ENCODE peak calls at places on chromosome 16, in eight cellular contexts. One of them, this sample, is unnamed.

GRCh38 chr16:73095142-73095791 is 47.3 kb upstream of the ZFHX3 start:
- DNase-seq in NCI-H774: no peak
- DNase-seq in MCF 10A: peak; percentile 22
- DNase-seq in caudate nucleus: no peak
- DNase-seq in posterior cingulate gyrus: no peak
- DNase-seq in amniotic stem cell: no peak
- DNase-seq in A172: no peak
- DNase-seq in ovary: no peak
- DNase-seq in this sample: no peak

GRCh38 chr16:21654881-21655280 is 2.5 kb upstream of the IGSF6 start:
- DNase-seq in posterior cingulate gyrus: no peak
- DNase-seq in MCF 10A: no peak
- DNase-seq in ovary: no peak
- DNase-seq in caudate nucleus: no peak
- DNase-seq in A172: no peak
- DNase-seq in amniotic stem cell: no peak
- DNase-seq in NCI-H774: no peak
- DNase-seq in this sample: no peak

GRCh38 chr16:57600048-57600835 is 28.2 kb upstream of the ADGRG1 start:
- DNase-seq in A172: peak; percentile 42
- DNase-seq in MCF 10A: peak; percentile 70
- DNase-seq in caudate nucleus: no peak
- DNase-seq in amniotic stem cell: no peak
- DNase-seq in NCI-H774: peak; percentile 23
- DNase-seq in posterior cingulate gyrus: no peak
- DNase-seq in ovary: no peak
- DNase-seq in this sample: peak; percentile 76

GRCh38 chr16:87390641-87391323 is 1.4 kb upstream of the MAP1LC3B start:
- DNase-seq in ovary: peak; percentile 57
- DNase-seq in amniotic stem cell: no peak
- DNase-seq in MCF 10A: no peak
- DNase-seq in caudate nucleus: no peak
- DNase-seq in posterior cingulate gyrus: no peak
- DNase-seq in NCI-H774: no peak
- DNase-seq in A172: no peak
- DNase-seq in this sample: peak; percentile 71

GRCh38 chr16:81096715-81097208 is 567 bp upstream of the GCSH start:
- DNase-seq in ovary: peak; percentile 37
- DNase-seq in amniotic stem cell: no peak
- DNase-seq in A172: no peak
- DNase-seq in posterior cingulate gyrus: no peak
- DNase-seq in NCI-H774: no peak
- DNase-seq in MCF 10A: no peak
- DNase-seq in caudate nucleus: no peak
- DNase-seq in this sample: no peak

GRCh38 chr16:84826558-84826941 is 6.8 kb downstream of the CRISPLD2 start:
- DNase-seq in A172: no peak
- DNase-seq in caudate nucleus: no peak
- DNase-seq in posterior cingulate gyrus: no peak
- DNase-seq in ovary: peak; percentile 81
- DNase-seq in NCI-H774: no peak
- DNase-seq in MCF 10A: no peak
- DNase-seq in amniotic stem cell: no peak
- DNase-seq in this sample: peak; percentile 88

GRCh38 chr16:84715854-84716253 is 16.1 kb downstream of the USP10 start:
- DNase-seq in MCF 10A: no peak
- DNase-seq in ovary: no peak
- DNase-seq in A172: no peak
- DNase-seq in NCI-H774: no peak
- DNase-seq in amniotic stem cell: no peak
- DNase-seq in posterior cingulate gyrus: no peak
- DNase-seq in caudate nucleus: no peak
- DNase-seq in this sample: no peak

GRCh38 chr16:47132310-47132709 is 11.4 kb downstream of the NETO2 start:
- DNase-seq in ovary: no peak
- DNase-seq in posterior cingulate gyrus: no peak
- DNase-seq in A172: no peak
- DNase-seq in MCF 10A: no peak
- DNase-seq in NCI-H774: no peak
- DNase-seq in amniotic stem cell: no peak
- DNase-seq in caudate nucleus: no peak
- DNase-seq in this sample: no peak

GRCh38 chr16:67428146-67428731 is 2.7 kb upstream of the HSD11B2 start:
- DNase-seq in amniotic stem cell: peak; percentile 7
- DNase-seq in MCF 10A: peak; percentile 73
- DNase-seq in posterior cingulate gyrus: no peak
- DNase-seq in A172: no peak
- DNase-seq in ovary: peak; percentile 87
- DNase-seq in caudate nucleus: no peak
- DNase-seq in NCI-H774: peak; percentile 19
- DNase-seq in this sample: peak; percentile 88

GRCh38 chr16:52552643-52553042 is 5.7 kb upstream of the TOX3 start:
- DNase-seq in ovary: no peak
- DNase-seq in caudate nucleus: no peak
- DNase-seq in MCF 10A: peak; percentile 34
- DNase-seq in A172: no peak
- DNase-seq in amniotic stem cell: no peak
- DNase-seq in posterior cingulate gyrus: no peak
- DNase-seq in NCI-H774: peak; percentile 82
- DNase-seq in this sample: no peak

GRCh38 chr16:49931931-49932330 is 76.0 kb upstream of the ZNF423 start:
- DNase-seq in ovary: no peak
- DNase-seq in A172: no peak
- DNase-seq in posterior cingulate gyrus: no peak
- DNase-seq in NCI-H774: no peak
- DNase-seq in amniotic stem cell: no peak
- DNase-seq in caudate nucleus: no peak
- DNase-seq in MCF 10A: no peak
- DNase-seq in this sample: no peak

GRCh38 chr16:69567031-69567680 is 1.4 kb downstream of the NFAT5 start:
- DNase-seq in posterior cingulate gyrus: no peak
- DNase-seq in MCF 10A: peak; percentile 65
- DNase-seq in NCI-H774: no peak
- DNase-seq in A172: peak; percentile 32
- DNase-seq in ovary: no peak
- DNase-seq in caudate nucleus: no peak
- DNase-seq in amniotic stem cell: no peak
- DNase-seq in this sample: no peak

GRCh38 chr16:35364263-35364662 is 1904.9 kb downstream of the TP53TG3F start:
- DNase-seq in posterior cingulate gyrus: no peak
- DNase-seq in MCF 10A: peak; percentile 84
- DNase-seq in NCI-H774: no peak
- DNase-seq in ovary: no peak
- DNase-seq in A172: no peak
- DNase-seq in amniotic stem cell: no peak
- DNase-seq in caudate nucleus: no peak
- DNase-seq in this sample: no peak

GRCh38 chr16:54538241-54538640 is 251.7 kb upstream of the IRX3 start:
- DNase-seq in A172: no peak
- DNase-seq in caudate nucleus: no peak
- DNase-seq in posterior cingulate gyrus: no peak
- DNase-seq in MCF 10A: no peak
- DNase-seq in amniotic stem cell: no peak
- DNase-seq in ovary: no peak
- DNase-seq in NCI-H774: no peak
- DNase-seq in this sample: no peak

GRCh38 chr16:695355-696089 is 5.3 kb upstream of the WDR24 start:
- DNase-seq in posterior cingulate gyrus: peak; percentile 63
- DNase-seq in NCI-H774: peak; percentile 78
- DNase-seq in MCF 10A: peak; percentile 87
- DNase-seq in ovary: no peak
- DNase-seq in amniotic stem cell: no peak
- DNase-seq in caudate nucleus: no peak
- DNase-seq in A172: no peak
- DNase-seq in this sample: no peak

GRCh38 chr16:8628981-8629725 is 7.7 kb downstream of the METTL22 start:
- DNase-seq in MCF 10A: no peak
- DNase-seq in A172: no peak
- DNase-seq in caudate nucleus: no peak
- DNase-seq in amniotic stem cell: no peak
- DNase-seq in posterior cingulate gyrus: no peak
- DNase-seq in NCI-H774: no peak
- DNase-seq in ovary: no peak
- DNase-seq in this sample: no peak

GRCh38 chr16:57899771-57900661 is 70.9 kb downstream of the CNGB1 start:
- DNase-seq in ovary: peak; percentile 66
- DNase-seq in posterior cingulate gyrus: peak; percentile 61
- DNase-seq in amniotic stem cell: no peak
- DNase-seq in MCF 10A: peak; percentile 73
- DNase-seq in NCI-H774: peak; percentile 60
- DNase-seq in A172: peak; percentile 72
- DNase-seq in caudate nucleus: peak; percentile 8
- DNase-seq in this sample: peak; percentile 86

GRCh38 chr16:85238233-85238647 is 126.0 kb upstream of the CIBAR2 start:
- DNase-seq in ovary: peak; percentile 98
- DNase-seq in MCF 10A: no peak
- DNase-seq in caudate nucleus: no peak
- DNase-seq in posterior cingulate gyrus: peak; percentile 36
- DNase-seq in amniotic stem cell: no peak
- DNase-seq in NCI-H774: no peak
- DNase-seq in A172: no peak
- DNase-seq in this sample: peak; percentile 96

GRCh38 chr16:4214215-4214621 is 27.7 kb downstream of the SRL start:
- DNase-seq in amniotic stem cell: peak; percentile 79
- DNase-seq in NCI-H774: no peak
- DNase-seq in ovary: no peak
- DNase-seq in A172: peak; percentile 84
- DNase-seq in posterior cingulate gyrus: no peak
- DNase-seq in MCF 10A: peak; percentile 87
- DNase-seq in caudate nucleus: no peak
- DNase-seq in this sample: no peak

GRCh38 chr16:17491140-17491662 is 20.4 kb upstream of the XYLT1 start:
- DNase-seq in MCF 10A: no peak
- DNase-seq in NCI-H774: no peak
- DNase-seq in ovary: no peak
- DNase-seq in caudate nucleus: no peak
- DNase-seq in A172: no peak
- DNase-seq in posterior cingulate gyrus: no peak
- DNase-seq in amniotic stem cell: no peak
- DNase-seq in this sample: no peak

GRCh38 chr16:70553175-70553574 is 29.6 kb downstream of the SF3B3 start:
- DNase-seq in A172: no peak
- DNase-seq in caudate nucleus: no peak
- DNase-seq in MCF 10A: no peak
- DNase-seq in amniotic stem cell: no peak
- DNase-seq in NCI-H774: no peak
- DNase-seq in posterior cingulate gyrus: no peak
- DNase-seq in ovary: no peak
- DNase-seq in this sample: no peak

GRCh38 chr16:66467611-66468010 is 40.5 kb downstream of the BEAN1 start:
- DNase-seq in A172: no peak
- DNase-seq in MCF 10A: no peak
- DNase-seq in caudate nucleus: no peak
- DNase-seq in amniotic stem cell: no peak
- DNase-seq in posterior cingulate gyrus: no peak
- DNase-seq in NCI-H774: no peak
- DNase-seq in ovary: no peak
- DNase-seq in this sample: no peak

GRCh38 chr16:77944631-77945030 is 77.7 kb upstream of the CLEC3A start:
- DNase-seq in ovary: no peak
- DNase-seq in NCI-H774: no peak
- DNase-seq in A172: no peak
- DNase-seq in MCF 10A: no peak
- DNase-seq in posterior cingulate gyrus: no peak
- DNase-seq in amniotic stem cell: no peak
- DNase-seq in caudate nucleus: no peak
- DNase-seq in this sample: no peak

GRCh38 chr16:30054959-30055553 is 10.5 kb upstream of the ALDOA start:
- DNase-seq in caudate nucleus: no peak
- DNase-seq in NCI-H774: no peak
- DNase-seq in amniotic stem cell: no peak
- DNase-seq in A172: no peak
- DNase-seq in ovary: no peak
- DNase-seq in posterior cingulate gyrus: no peak
- DNase-seq in MCF 10A: peak; percentile 77
- DNase-seq in this sample: no peak

GRCh38 chr16:2498085-2498484 is 15.7 kb upstream of the ATP6V0C start:
- DNase-seq in amniotic stem cell: no peak
- DNase-seq in A172: no peak
- DNase-seq in MCF 10A: no peak
- DNase-seq in ovary: no peak
- DNase-seq in caudate nucleus: no peak
- DNase-seq in posterior cingulate gyrus: no peak
- DNase-seq in NCI-H774: no peak
- DNase-seq in this sample: peak; percentile 64

GRCh38 chr16:16073884-16074781 is 124.7 kb downstream of the ABCC1 start:
- DNase-seq in A172: peak; percentile 90
- DNase-seq in amniotic stem cell: peak; percentile 54
- DNase-seq in NCI-H774: no peak
- DNase-seq in ovary: no peak
- DNase-seq in MCF 10A: no peak
- DNase-seq in posterior cingulate gyrus: no peak
- DNase-seq in caudate nucleus: no peak
- DNase-seq in this sample: no peak

GRCh38 chr16:8589293-8590160 is 784 bp downstream of the TMEM114 start:
- DNase-seq in amniotic stem cell: no peak
- DNase-seq in posterior cingulate gyrus: no peak
- DNase-seq in MCF 10A: no peak
- DNase-seq in A172: no peak
- DNase-seq in ovary: no peak
- DNase-seq in caudate nucleus: no peak
- DNase-seq in NCI-H774: no peak
- DNase-seq in this sample: no peak

GRCh38 chr16:67652578-67653130 is 7.4 kb downstream of the ACD start:
- DNase-seq in ovary: no peak
- DNase-seq in A172: peak; percentile 34
- DNase-seq in MCF 10A: no peak
- DNase-seq in caudate nucleus: no peak
- DNase-seq in amniotic stem cell: no peak
- DNase-seq in NCI-H774: no peak
- DNase-seq in posterior cingulate gyrus: no peak
- DNase-seq in this sample: no peak

GRCh38 chr16:68759062-68759461 is 22.0 kb downstream of the CDH1 start:
- DNase-seq in A172: no peak
- DNase-seq in MCF 10A: no peak
- DNase-seq in ovary: no peak
- DNase-seq in caudate nucleus: no peak
- DNase-seq in posterior cingulate gyrus: no peak
- DNase-seq in NCI-H774: no peak
- DNase-seq in amniotic stem cell: no peak
- DNase-seq in this sample: no peak

GRCh38 chr16:85350973-85351372 is 238.7 kb upstream of the CIBAR2 start:
- DNase-seq in posterior cingulate gyrus: peak; percentile 84
- DNase-seq in caudate nucleus: no peak
- DNase-seq in MCF 10A: peak; percentile 100
- DNase-seq in amniotic stem cell: peak; percentile 93
- DNase-seq in ovary: peak; percentile 85
- DNase-seq in A172: peak; percentile 99
- DNase-seq in NCI-H774: peak; percentile 75
- DNase-seq in this sample: peak; percentile 91

This sample was measured in right cardiac atrium.